ENCODE peak calls at places on chromosomes 6 and 20, in seven cellular contexts. S is fibroblast of pulmonary artery, D is HFFc6, L is ovary, E is brain microvascular endothelial cell, Q is OCI-LY7, R is retinal pigment epithelial cell. A is an unnamed sample.

GRCh38 chr20:3032624-3033023 is 10.8 kb upstream of the GNRH2 start:
- DNase-seq in S (no peak), D (no peak), L (no peak), E (no peak), Q (no peak), R (no peak), A (no peak)

GRCh38 chr6:148457843-148458159 is 115.2 kb downstream of the SASH1 start:
- DNase-seq in S (no peak), D (no peak), L (no peak), E (no peak), Q (no peak), R (no peak), A (no peak)

GRCh38 chr6:121780325-121781313 is 345.2 kb downstream of the GJA1 start:
- DNase-seq in S (peak; percentile 94), D (peak; percentile 71), L (peak; percentile 77), E (peak; percentile 59), Q (no peak), R (peak; percentile 86), A (peak; percentile 47)

GRCh38 chr6:51514396-51515051 is 572.9 kb downstream of the PKHD1 start:
- DNase-seq in S (no peak), D (no peak), L (no peak), E (no peak), Q (no peak), R (peak; percentile 80), A (no peak)

GRCh38 chr6:3798211-3798909 is 46.8 kb upstream of the PXDC1 start:
- DNase-seq in S (no peak), D (no peak), L (no peak), E (no peak), Q (no peak), R (no peak), A (no peak)

GRCh38 chr6:3724451-3725144 is 26.9 kb downstream of the PXDC1 start:
- DNase-seq in S (peak; percentile 20), D (peak; percentile 17), L (no peak), E (peak; percentile 49), Q (no peak), R (no peak), A (no peak)

GRCh38 chr6:21928715-21929298 is 335.3 kb downstream of the SOX4 start:
- DNase-seq in S (no peak), D (no peak), L (no peak), E (no peak), Q (no peak), R (no peak), A (no peak)

GRCh38 chr20:59604770-59605665 is 678 bp downstream of the PHACTR3 start:
- DNase-seq in S (no peak), D (no peak), L (no peak), E (no peak), Q (no peak), R (no peak), A (peak; percentile 73)

GRCh38 chr6:44030812-44031454 is 96.3 kb downstream of the MRPL14 start:
- DNase-seq in S (no peak), D (no peak), L (no peak), E (no peak), Q (no peak), R (no peak), A (no peak)

GRCh38 chr6:84426002-84426705 is 198.7 kb upstream of the CEP162 start:
- DNase-seq in S (no peak), D (no peak), L (no peak), E (peak; percentile 54), Q (no peak), R (no peak), A (no peak)

GRCh38 chr6:1399085-1399780 is 9.9 kb downstream of the FOXF2 start:
- DNase-seq in S (no peak), D (no peak), L (no peak), E (no peak), Q (no peak), R (no peak), A (no peak)

GRCh38 chr20:57062241-57062640 is 204.2 kb downstream of the BMP7 start:
- DNase-seq in S (no peak), D (no peak), L (no peak), E (no peak), Q (no peak), R (no peak), A (no peak)

GRCh38 chr20:57060407-57061057 is 205.9 kb downstream of the BMP7 start:
- DNase-seq in S (no peak), D (no peak), L (no peak), E (no peak), Q (no peak), R (no peak), A (no peak)

GRCh38 chr20:57062696-57063270 is 203.7 kb downstream of the BMP7 start:
- DNase-seq in S (no peak), D (no peak), L (no peak), E (no peak), Q (no peak), R (no peak), A (no peak)

GRCh38 chr20:57059055-57059617 is 207.3 kb downstream of the BMP7 start:
- DNase-seq in S (no peak), D (no peak), L (no peak), E (no peak), Q (no peak), R (no peak), A (no peak)

GRCh38 chr20:57061058-57061900 is 205.2 kb downstream of the BMP7 start:
- DNase-seq in S (peak; percentile 3), D (no peak), L (no peak), E (peak; percentile 49), Q (peak; percentile 14), R (no peak), A (peak; percentile 86)
- TF ChIP-seq CTCF in S (peak; percentile 14), D (peak; percentile 58), L (no peak), E (peak; percentile 81), Q (peak; percentile 72), R (peak; percentile 32), A (peak; percentile 57)

GRCh38 chr6:157946053-157946617 is 35.5 kb upstream of the SYNJ2 start:
- DNase-seq in S (no peak), D (no peak), L (no peak), E (no peak), Q (no peak), R (no peak), A (no peak)

GRCh38 chr6:157943964-157944283 is 37.7 kb upstream of the SYNJ2 start:
- DNase-seq in S (no peak), D (no peak), L (no peak), E (no peak), Q (no peak), R (no peak), A (no peak)

GRCh38 chr6:157943249-157943963 is 38.3 kb upstream of the SYNJ2 start:
- DNase-seq in S (no peak), D (no peak), L (no peak), E (no peak), Q (no peak), R (no peak), A (no peak)

GRCh38 chr6:157944983-157945931 is 36.4 kb upstream of the SYNJ2 start:
- DNase-seq in S (no peak), D (no peak), L (no peak), E (peak; percentile 84), Q (no peak), R (no peak), A (no peak)

GRCh38 chr6:157946865-157947532 is 34.7 kb upstream of the SYNJ2 start:
- DNase-seq in S (peak; percentile 27), D (no peak), L (no peak), E (no peak), Q (peak; percentile 27), R (no peak), A (no peak)
- TF ChIP-seq CTCF in S (peak; percentile 40), D (peak; percentile 41), L (no peak), E (peak; percentile 62), Q (peak; percentile 69), R (peak; percentile 34), A (no peak)

DNA sequence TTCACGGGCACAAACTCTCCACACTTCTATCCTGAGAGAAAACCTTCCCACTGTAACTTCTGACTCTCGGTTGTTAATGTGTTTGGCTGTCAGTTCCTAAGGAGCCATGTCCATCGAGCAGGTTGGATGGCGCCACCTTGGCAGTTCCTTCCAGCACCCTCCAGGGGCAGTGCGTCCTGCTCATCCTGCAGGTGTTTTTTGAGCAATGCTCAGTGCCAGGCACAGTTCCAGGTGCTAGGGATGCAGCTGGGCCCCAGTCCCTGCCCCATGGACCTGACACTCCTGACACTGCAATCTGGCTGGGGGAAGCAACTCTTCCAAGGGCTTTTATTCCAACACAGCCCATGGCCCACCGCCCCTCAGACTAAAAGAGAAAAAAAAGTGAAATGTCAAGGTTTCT is 376.4 kb downstream of the PREX1 start:
- DNase-seq in S (no peak), D (no peak), L (no peak), E (no peak), Q (no peak), R (no peak), A (no peak)
- TF ChIP-seq CTCF in S (no peak), D (no peak), L (no peak), E (no peak), Q (no peak), R (no peak), A (no peak)

DNA sequence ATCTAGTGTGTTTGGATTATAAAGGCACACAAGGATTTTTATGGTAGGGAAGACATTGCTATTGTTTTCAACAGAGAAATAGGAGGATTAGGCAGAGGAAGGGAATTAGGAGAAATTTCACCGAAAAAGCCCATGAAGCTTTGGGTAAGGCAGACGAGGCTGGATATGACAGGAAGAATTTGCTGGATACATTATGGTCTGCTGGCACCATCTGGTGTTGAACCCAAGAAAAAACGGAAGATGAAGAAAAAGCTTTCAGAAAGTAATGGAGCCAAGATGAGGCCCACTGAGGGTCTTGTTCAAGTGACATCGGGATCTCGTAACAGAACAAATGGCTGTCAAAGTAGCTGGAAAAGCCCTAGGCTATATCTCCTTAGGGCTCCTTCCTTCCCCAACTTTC is 56.5 kb downstream of the OR2J2 start:
- DNase-seq in S (no peak), D (no peak), L (no peak), E (no peak), Q (no peak), R (no peak), A (no peak)
- TF ChIP-seq CTCF in S (no peak), D (no peak), L (no peak), E (no peak), Q (no peak), R (no peak), A (no peak)

DNA sequence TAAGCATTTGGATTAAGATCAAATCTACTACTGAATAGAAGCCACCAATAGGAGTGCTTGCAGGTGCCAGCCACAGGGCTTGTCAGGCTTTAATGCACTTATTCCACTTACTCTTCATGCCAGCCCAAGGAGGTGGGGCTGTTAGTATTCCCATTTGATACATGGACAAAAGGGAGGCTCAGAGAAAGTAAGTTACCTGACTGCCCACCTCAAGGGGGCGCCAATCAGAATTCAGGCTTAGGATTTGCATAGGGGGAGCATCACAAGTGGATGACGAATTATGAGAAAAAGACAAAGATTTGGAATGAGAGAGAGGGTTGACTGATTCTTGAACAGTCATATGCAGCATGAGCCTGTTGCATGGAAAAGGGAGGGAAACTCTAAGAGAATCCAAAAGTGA is 188.4 kb upstream of the TSHZ2 start:
- DNase-seq in S (peak; percentile 2), D (no peak), L (no peak), E (no peak), Q (no peak), R (no peak), A (peak; percentile 43)
- TF ChIP-seq CTCF in S (peak; percentile 6), D (peak; percentile 20), L (no peak), E (no peak), Q (peak; percentile 67), R (peak; percentile 34), A (peak; percentile 63)

DNA sequence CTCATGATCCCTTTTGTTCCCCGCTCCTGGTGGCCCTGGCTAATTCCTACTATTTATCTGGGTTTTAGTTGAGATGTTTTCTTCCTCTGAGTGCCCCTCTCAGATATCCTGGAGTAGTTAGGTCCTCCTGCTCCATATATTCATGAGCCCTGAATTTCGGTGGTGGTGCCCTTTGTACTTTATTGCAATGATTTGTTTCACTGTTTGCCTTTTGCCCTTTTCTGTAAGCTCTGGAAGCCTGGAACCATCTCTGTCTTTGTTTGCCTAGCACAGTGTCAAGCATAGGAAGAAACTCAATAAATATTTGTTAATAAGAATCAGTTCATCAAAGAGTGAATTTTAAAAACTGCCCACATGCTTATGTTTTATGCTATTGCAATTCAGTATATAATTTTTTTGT is 144.9 kb downstream of the DNAH8 start:
- DNase-seq in S (no peak), D (no peak), L (no peak), E (no peak), Q (no peak), R (no peak), A (no peak)
- TF ChIP-seq CTCF in S (no peak), D (no peak), L (no peak), E (no peak), Q (no peak), R (no peak), A (no peak)

A was measured in glutamatergic neuron.